ENCODE peak calls at places on chromosomes 1 and 21, in five cellular contexts. I is brain microvascular endothelial cell, P is AG04450, L is right cardiac atrium, U is left lung. F is an unnamed sample.

GRCh38 chr1:88883156-88883555 is 8.2 kb downstream of the GTF2B start:
- DNase-seq in I (no peak), L (no peak), U (no peak), P (no peak), F (no peak)

GRCh38 chr1:55893155-55893554 is 678.0 kb upstream of the USP24 start:
- DNase-seq in U (no peak), I (peak; percentile 53), P (no peak), L (no peak), F (peak; percentile 6)

GRCh38 chr1:201062511-201063189 is 39.1 kb upstream of the KIF21B start:
- DNase-seq in L (no peak), I (no peak), P (no peak), U (peak; percentile 43), F (no peak)

GRCh38 chr1:162878000-162878596 is 17.1 kb upstream of the CCDC190 start:
- DNase-seq in U (no peak), L (peak; percentile 59), I (peak; percentile 90), P (peak; percentile 38), F (no peak)

GRCh38 chr1:193448682-193449461 is 262.5 kb upstream of the B3GALT2 start:
- DNase-seq in U (no peak), I (no peak), L (no peak), P (no peak), F (no peak)

GRCh38 chr1:201164645-201165044 is 10.4 kb upstream of the TMEM9 start:
- DNase-seq in L (no peak), P (no peak), U (no peak), I (no peak), F (no peak)

GRCh38 chr1:198108646-198109045 is 48.2 kb upstream of the NEK7 start:
- DNase-seq in L (no peak), U (no peak), P (no peak), I (no peak), F (no peak)

GRCh38 chr1:13930151-13930550 is 230.2 kb downstream of the PRDM2 start:
- DNase-seq in P (no peak), I (no peak), U (no peak), L (no peak), F (no peak)

GRCh38 chr1:201447911-201448871 is 20.8 kb downstream of the PHLDA3 start:
- DNase-seq in P (peak; percentile 33), I (peak; percentile 65), U (peak; percentile 92), L (peak; percentile 94), F (no peak)

GRCh38 chr1:203172184-203173115 is 3.2 kb downstream of the MYBPH start:
- DNase-seq in P (peak; percentile 21), L (peak; percentile 72), I (peak; percentile 14), U (peak; percentile 86), F (no peak)

GRCh38 chr1:241765390-241765789 is 82.6 kb upstream of the EXO1 start:
- DNase-seq in U (no peak), L (no peak), I (no peak), P (no peak), F (no peak)

GRCh38 chr1:201480231-201481003 is 11.4 kb upstream of the PHLDA3 start:
- DNase-seq in U (peak; percentile 97), L (peak; percentile 93), P (no peak), I (peak; percentile 78), F (peak; percentile 97)

GRCh38 chr21:35323947-35324346 is 274.8 kb upstream of the RUNX1 start:
- DNase-seq in L (peak; percentile 88), U (no peak), P (no peak), I (no peak), F (no peak)

GRCh38 chr1:184567648-184568047 is 180.8 kb downstream of the C1orf21 start:
- DNase-seq in P (no peak), U (no peak), L (no peak), I (peak; percentile 84), F (no peak)

GRCh38 chr1:9128161-9128519 is 762 bp downstream of the GPR157 start:
- DNase-seq in U (peak; percentile 80), P (no peak), I (no peak), L (peak; percentile 75), F (no peak)

GRCh38 chr1:116375884-116376733 is 3.1 kb downstream of the ATP1A1 start:
- DNase-seq in L (peak; percentile 92), U (peak; percentile 85), P (no peak), I (peak; percentile 74), F (peak; percentile 91)

GRCh38 chr1:9297831-9298230 is 5.1 kb downstream of the SPSB1 start:
- DNase-seq in L (no peak), P (no peak), I (no peak), U (no peak), F (no peak)

GRCh38 chr1:16151200-16151708 is 4.6 kb downstream of the EPHA2 start:
- DNase-seq in P (no peak), I (no peak), U (no peak), L (peak; percentile 69), F (no peak)

GRCh38 chr1:162976628-162977027 is 92.5 kb upstream of the RGS4 start:
- DNase-seq in I (no peak), U (no peak), L (no peak), P (no peak), F (peak; percentile 26)

GRCh38 chr1:58922302-58923089 is 138.6 kb upstream of the JUN start:
- DNase-seq in I (no peak), L (peak; percentile 84), P (no peak), U (peak; percentile 84), F (peak; percentile 82)
- H3K27ac ChIP-seq in I (no peak overlapping the region), L (no peak overlapping the region), P (no peak overlapping the region), U (peak overlapping the region; percentile 6), F (peak overlapping the region; percentile 48)

GRCh38 chr1:24783713-24784112 is 38.5 kb downstream of the CLIC4 start:
- DNase-seq in U (no peak), L (no peak), I (no peak), P (no peak), F (no peak)

GRCh38 chr1:24776821-24777220 is 31.6 kb downstream of the CLIC4 start:
- DNase-seq in L (no peak), I (no peak), P (no peak), U (no peak), F (no peak)

GRCh38 chr1:24778141-24778540 is 32.9 kb downstream of the CLIC4 start:
- DNase-seq in I (no peak), P (no peak), L (no peak), U (no peak), F (no peak)

GRCh38 chr1:24782689-24783088 is 37.4 kb downstream of the CLIC4 start:
- DNase-seq in L (no peak), P (no peak), U (no peak), I (no peak), F (no peak)

DNA sequence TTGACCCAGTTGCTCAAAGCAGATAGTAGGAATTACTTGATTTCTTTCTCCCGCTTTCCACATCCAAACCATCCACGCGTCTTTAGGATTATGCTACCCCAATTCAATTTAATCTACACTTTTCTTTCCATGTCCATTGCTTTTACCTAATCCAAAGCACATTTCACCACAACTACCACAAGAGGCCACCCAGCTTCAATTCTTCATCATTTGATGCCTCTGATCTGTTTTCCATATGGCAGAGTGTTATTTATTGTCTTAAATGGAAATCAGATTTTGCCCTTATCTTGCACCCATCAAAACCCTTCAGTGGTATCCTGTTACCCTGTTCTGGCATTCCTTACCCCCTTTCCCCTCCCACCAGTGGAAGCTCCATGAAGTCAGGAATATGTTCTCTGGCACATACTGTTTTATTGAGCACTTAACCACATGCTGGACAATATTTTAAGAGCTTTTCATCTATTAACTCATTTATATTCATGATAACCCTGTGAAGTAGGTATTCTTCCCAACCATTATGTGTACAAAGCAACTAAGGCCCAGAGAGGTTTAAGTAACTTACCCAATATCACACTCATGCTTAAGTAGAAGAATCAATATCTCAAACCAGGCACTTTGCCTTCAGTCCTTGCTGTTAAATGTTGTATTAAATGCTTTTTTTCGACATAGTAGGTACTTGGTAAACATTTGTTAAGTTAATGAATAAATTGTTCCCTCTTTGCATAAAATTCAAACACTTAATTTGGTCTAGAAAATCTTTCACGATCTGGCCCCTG is 34.6 kb downstream of the CLIC4 start:
- DNase-seq in P (no peak), U (no peak), L (no peak), I (no peak), F (no peak)
- H3K27ac ChIP-seq in P (no peak overlapping the region), U (no peak overlapping the region), L (no peak overlapping the region), I (no peak overlapping the region), F (no peak overlapping the region)

DNA sequence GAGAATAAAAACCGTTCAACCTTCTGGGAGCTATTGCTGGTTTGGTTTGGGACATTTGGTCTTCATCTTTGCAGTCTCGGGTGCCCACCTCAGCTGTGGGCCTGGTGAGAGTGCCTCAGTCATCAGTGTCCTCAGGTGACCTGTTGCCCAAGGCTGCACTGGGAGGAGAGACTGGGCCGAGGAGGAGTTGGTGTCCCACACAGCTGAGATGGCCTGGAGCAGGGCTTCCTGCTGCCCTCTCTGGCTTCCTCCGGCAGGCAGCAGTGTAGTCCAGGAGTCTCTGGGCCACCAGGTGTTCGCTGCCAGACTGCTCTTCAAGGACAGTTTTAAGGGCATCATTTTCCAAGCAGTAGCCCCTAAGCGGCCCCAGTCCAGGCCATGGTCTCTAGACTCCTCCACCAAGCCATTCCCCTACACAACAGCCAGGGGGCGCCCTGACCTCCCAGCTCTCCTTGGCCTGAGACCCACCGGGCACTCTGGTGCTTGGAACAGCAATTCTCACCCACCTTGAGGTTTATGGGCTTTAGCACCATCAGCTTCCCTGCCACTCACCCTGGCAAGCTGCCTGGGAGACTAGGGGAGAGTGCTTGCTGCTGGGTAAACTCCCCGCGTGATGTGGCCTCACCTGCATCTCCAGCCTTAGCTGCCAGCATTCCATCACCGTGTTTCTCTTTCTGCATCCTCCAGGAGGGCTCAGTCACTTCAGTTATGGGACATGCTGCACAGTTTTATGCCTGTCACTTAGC is 9.1 kb upstream of the SYTL1 start:
- DNase-seq in U (peak; percentile 88), P (no peak), I (no peak), L (peak; percentile 81), F (no peak)
- H3K27ac ChIP-seq in U (no peak overlapping the region), P (no peak overlapping the region), I (no peak overlapping the region), L (no peak overlapping the region), F (no peak overlapping the region)

GRCh38 chr1:205689479-205689878 is 9.2 kb upstream of the SLC45A3 start:
- DNase-seq in I (no peak), P (no peak), L (no peak), U (no peak), F (no peak)

GRCh38 chr1:205690122-205690756 is 9.9 kb upstream of the SLC45A3 start:
- DNase-seq in I (no peak), L (no peak), P (no peak), U (no peak), F (no peak)

GRCh38 chr1:205688681-205689080 is 8.4 kb upstream of the SLC45A3 start:
- DNase-seq in L (no peak), U (no peak), I (no peak), P (no peak), F (no peak)

GRCh38 chr1:205687242-205687641 is 6.9 kb upstream of the SLC45A3 start:
- DNase-seq in U (no peak), P (no peak), I (no peak), L (no peak), F (no peak)

GRCh38 chr1:205688171-205688570 is 7.9 kb upstream of the SLC45A3 start:
- DNase-seq in I (no peak), U (no peak), L (no peak), P (no peak), F (no peak)
- H3K27ac ChIP-seq in I (no peak overlapping the region), U (no peak overlapping the region), L (no peak overlapping the region), P (no peak overlapping the region), F (no peak overlapping the region)

DNA sequence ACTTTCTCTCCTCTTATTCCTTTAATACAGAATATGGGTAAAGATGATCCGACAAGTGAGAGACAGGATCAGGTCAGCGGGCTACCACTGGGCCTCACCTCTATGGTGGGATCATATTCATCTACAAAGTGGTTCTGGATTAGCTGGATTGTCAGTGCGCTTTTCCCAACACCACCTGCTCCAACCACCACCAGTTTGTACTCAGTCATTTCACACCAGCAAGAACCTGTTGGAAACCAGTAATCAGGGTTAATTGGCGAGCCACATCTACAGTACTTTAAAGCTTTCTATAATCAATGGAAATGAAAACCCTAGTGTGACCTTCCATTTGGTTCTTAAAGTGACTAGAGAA is 643 bp downstream of the NRAS start:
- DNase-seq in P (no peak), L (no peak), I (no peak), U (no peak), F (no peak)
- H3K27ac ChIP-seq in P (peak overlapping the region; percentile 95), L (peak overlapping the region; percentile 96), I (peak overlapping the region; percentile 98), U (peak overlapping the region; percentile 86), F (peak overlapping the region; percentile 85)